ENCODE peak calls at places on chromosomes 2 and 18, in five cellular contexts. One of them, this sample, is unnamed. For H3K4me1, the result is how much of the 10 kb centered on the place peaks cover.

GRCh38 chr2:159521272-159521671 is 95.1 kb downstream of the BAZ2B start:
- DNase-seq in colonic mucosa: no peak
- DNase-seq in tibial artery: no peak
- DNase-seq in H9: no peak
- DNase-seq in cardiac muscle cell: no peak
- DNase-seq in this sample: no peak

GRCh38 chr2:218186355-218186766 is 19.6 kb upstream of the CXCR1 start:
- DNase-seq in colonic mucosa: peak
- DNase-seq in tibial artery: peak
- DNase-seq in H9: peak
- DNase-seq in cardiac muscle cell: peak
- DNase-seq in this sample: peak

GRCh38 chr2:219695145-219695544 is 67.7 kb downstream of the SLC4A3 start:
- DNase-seq in colonic mucosa: no peak
- DNase-seq in tibial artery: no peak
- DNase-seq in H9: no peak
- DNase-seq in cardiac muscle cell: no peak
- DNase-seq in this sample: no peak

GRCh38 chr2:231397928-231398294 is 2.4 kb downstream of the B3GNT7 start:
- DNase-seq in colonic mucosa: peak
- DNase-seq in tibial artery: no peak
- DNase-seq in H9: no peak
- DNase-seq in cardiac muscle cell: no peak
- DNase-seq in this sample: no peak

GRCh38 chr2:216015722-216016464 is 2.5 kb upstream of the MREG start:
- DNase-seq in colonic mucosa: no peak
- DNase-seq in tibial artery: no peak
- DNase-seq in H9: no peak
- DNase-seq in cardiac muscle cell: no peak
- DNase-seq in this sample: no peak

GRCh38 chr2:169469952-169470572 is 9.2 kb upstream of the BBS5 start:
- DNase-seq in colonic mucosa: no peak
- DNase-seq in tibial artery: no peak
- DNase-seq in H9: no peak
- DNase-seq in cardiac muscle cell: no peak
- DNase-seq in this sample: no peak

GRCh38 chr2:240435457-240435954 is at the start of gene GPC1:
- DNase-seq in colonic mucosa: peak
- DNase-seq in tibial artery: peak
- DNase-seq in H9: peak
- DNase-seq in cardiac muscle cell: peak
- DNase-seq in this sample: no peak

GRCh38 chr2:98037666-98038339 is 42.1 kb upstream of the TMEM131 start:
- DNase-seq in colonic mucosa: peak
- DNase-seq in tibial artery: no peak
- DNase-seq in H9: no peak
- DNase-seq in cardiac muscle cell: peak
- DNase-seq in this sample: peak

GRCh38 chr2:20282916-20283592 is 58.1 kb upstream of the SDC1 start:
- DNase-seq in colonic mucosa: no peak
- DNase-seq in tibial artery: no peak
- DNase-seq in H9: no peak
- DNase-seq in cardiac muscle cell: no peak
- DNase-seq in this sample: no peak

GRCh38 chr2:231677632-231678104 is 30.7 kb upstream of the PTMA start:
- DNase-seq in colonic mucosa: peak
- DNase-seq in tibial artery: peak
- DNase-seq in H9: peak
- DNase-seq in cardiac muscle cell: peak
- DNase-seq in this sample: peak

GRCh38 chr18:23487738-23488625 is 15.3 kb upstream of the RMC1 start:
- DNase-seq in colonic mucosa: peak
- DNase-seq in tibial artery: peak
- DNase-seq in H9: no peak
- DNase-seq in cardiac muscle cell: no peak
- DNase-seq in this sample: no peak

GRCh38 chr2:201167546-201167945 is 15.4 kb upstream of the CASP10 start:
- DNase-seq in colonic mucosa: no peak
- DNase-seq in tibial artery: no peak
- DNase-seq in H9: no peak
- DNase-seq in cardiac muscle cell: no peak
- DNase-seq in this sample: no peak

GRCh38 chr2:232643147-232643425 is 9.7 kb downstream of the EFHD1 start:
- DNase-seq in colonic mucosa: no peak
- DNase-seq in tibial artery: no peak
- DNase-seq in H9: no peak
- DNase-seq in cardiac muscle cell: no peak
- DNase-seq in this sample: no peak

GRCh38 chr2:186503827-186504606 is 18.0 kb downstream of the ZC3H15 start:
- DNase-seq in colonic mucosa: no peak
- DNase-seq in tibial artery: no peak
- DNase-seq in H9: no peak
- DNase-seq in cardiac muscle cell: peak
- DNase-seq in this sample: no peak

GRCh38 chr2:206850369-206850768 is 85.0 kb downstream of the FASTKD2 start:
- DNase-seq in colonic mucosa: no peak
- DNase-seq in tibial artery: no peak
- DNase-seq in H9: no peak
- DNase-seq in cardiac muscle cell: no peak
- DNase-seq in this sample: no peak

GRCh38 chr2:152920846-152921245 is 202.4 kb downstream of the ARL6IP6 start:
- DNase-seq in colonic mucosa: no peak
- DNase-seq in tibial artery: no peak
- DNase-seq in H9: no peak
- DNase-seq in cardiac muscle cell: peak
- DNase-seq in this sample: no peak

GRCh38 chr2:23635666-23636340 is 250.8 kb downstream of the KLHL29 start:
- DNase-seq in colonic mucosa: no peak
- DNase-seq in tibial artery: no peak
- DNase-seq in H9: no peak
- DNase-seq in cardiac muscle cell: no peak
- DNase-seq in this sample: no peak

GRCh38 chr2:190137561-190137960 is 75.0 kb upstream of the MSTN start:
- DNase-seq in colonic mucosa: no peak
- DNase-seq in tibial artery: no peak
- DNase-seq in H9: no peak
- DNase-seq in cardiac muscle cell: no peak
- DNase-seq in this sample: no peak

GRCh38 chr2:70685771-70686171 is 82.2 kb downstream of the ADD2 start:
- DNase-seq in colonic mucosa: no peak
- DNase-seq in tibial artery: peak
- DNase-seq in H9: peak
- DNase-seq in cardiac muscle cell: no peak
- DNase-seq in this sample: no peak

GRCh38 chr2:236172238-236172865 is 4.2 kb upstream of the GBX2 start:
- DNase-seq in colonic mucosa: no peak
- DNase-seq in tibial artery: no peak
- DNase-seq in H9: no peak
- DNase-seq in cardiac muscle cell: no peak
- DNase-seq in this sample: no peak

GRCh38 chr2:220814441-220814840 is 757.7 kb downstream of the EPHA4 start:
- DNase-seq in colonic mucosa: no peak
- DNase-seq in tibial artery: no peak
- DNase-seq in H9: no peak
- DNase-seq in cardiac muscle cell: no peak
- DNase-seq in this sample: no peak

GRCh38 chr2:174951746-174952145 is 53.4 kb downstream of the CHN1 start:
- DNase-seq in colonic mucosa: no peak
- DNase-seq in tibial artery: no peak
- DNase-seq in H9: no peak
- DNase-seq in cardiac muscle cell: peak
- DNase-seq in this sample: no peak

GRCh38 chr2:26618611-26619010 is 22.6 kb downstream of the CIB4 start:
- DNase-seq in colonic mucosa: no peak
- DNase-seq in tibial artery: peak
- DNase-seq in H9: peak
- DNase-seq in cardiac muscle cell: no peak
- DNase-seq in this sample: no peak

GRCh38 chr18:9721893-9722515 is 13.9 kb downstream of the RAB31 start:
- DNase-seq in colonic mucosa: no peak
- DNase-seq in tibial artery: no peak
- DNase-seq in H9: no peak
- DNase-seq in cardiac muscle cell: no peak
- DNase-seq in this sample: peak

GRCh38 chr2:36405183-36405582 is 49.6 kb downstream of the CRIM1 start:
- DNase-seq in colonic mucosa: no peak
- DNase-seq in tibial artery: no peak
- DNase-seq in H9: no peak
- DNase-seq in cardiac muscle cell: no peak
- DNase-seq in this sample: no peak

GRCh38 chr18:77635441-77635840 is 385.8 kb downstream of the GALR1 start:
- DNase-seq in colonic mucosa: no peak
- DNase-seq in tibial artery: no peak
- DNase-seq in H9: no peak
- DNase-seq in cardiac muscle cell: no peak
- DNase-seq in this sample: no peak

GRCh38 chr2:42102606-42103450 is 55.0 kb downstream of the PKDCC start:
- DNase-seq in colonic mucosa: peak
- DNase-seq in tibial artery: peak
- DNase-seq in H9: peak
- DNase-seq in cardiac muscle cell: peak
- DNase-seq in this sample: no peak

GRCh38 chr18:44627245-44627644 is 53.4 kb upstream of the SETBP1 start:
- DNase-seq in colonic mucosa: no peak
- DNase-seq in tibial artery: no peak
- DNase-seq in H9: no peak
- DNase-seq in cardiac muscle cell: no peak
- DNase-seq in this sample: no peak

GRCh38 chr2:229851870-229852269 is 69.9 kb downstream of the TRIP12 start:
- DNase-seq in colonic mucosa: no peak
- DNase-seq in tibial artery: no peak
- DNase-seq in H9: no peak
- DNase-seq in cardiac muscle cell: no peak
- DNase-seq in this sample: no peak

GRCh38 chr2:218406949-218407703 is 7.5 kb downstream of the CTDSP1 start:
- DNase-seq in colonic mucosa: peak
- DNase-seq in tibial artery: peak
- DNase-seq in H9: peak
- DNase-seq in cardiac muscle cell: no peak
- DNase-seq in this sample: peak

GRCh38 chr2:201618744-201619654 is 24.3 kb downstream of the TMEM237 start:
- DNase-seq in colonic mucosa: peak
- DNase-seq in tibial artery: peak
- DNase-seq in H9: peak
- DNase-seq in cardiac muscle cell: no peak
- DNase-seq in this sample: peak

GRCh38 chr2:234335676-234336228 is 161.1 kb downstream of the ARL4C start:
- DNase-seq in colonic mucosa: peak
- DNase-seq in tibial artery: peak
- DNase-seq in H9: no peak
- DNase-seq in cardiac muscle cell: peak
- DNase-seq in this sample: peak

GRCh38 chr2:223576873-223577272 is 25.3 kb downstream of the SCG2 start:
- DNase-seq in colonic mucosa: no peak
- DNase-seq in tibial artery: no peak
- DNase-seq in H9: no peak
- DNase-seq in cardiac muscle cell: no peak
- DNase-seq in this sample: peak

GRCh38 chr2:222213084-222213483 is 85.7 kb downstream of the PAX3 start:
- DNase-seq in colonic mucosa: no peak
- DNase-seq in tibial artery: no peak
- DNase-seq in H9: no peak
- DNase-seq in cardiac muscle cell: peak
- DNase-seq in this sample: no peak
- H3K4me1 ChIP-seq in colonic mucosa: under half
- H3K4me1 ChIP-seq in tibial artery: under half
- H3K4me1 ChIP-seq in H9: under half
- H3K4me1 ChIP-seq in cardiac muscle cell: under half
- H3K4me1 ChIP-seq in this sample: under half

DNA sequence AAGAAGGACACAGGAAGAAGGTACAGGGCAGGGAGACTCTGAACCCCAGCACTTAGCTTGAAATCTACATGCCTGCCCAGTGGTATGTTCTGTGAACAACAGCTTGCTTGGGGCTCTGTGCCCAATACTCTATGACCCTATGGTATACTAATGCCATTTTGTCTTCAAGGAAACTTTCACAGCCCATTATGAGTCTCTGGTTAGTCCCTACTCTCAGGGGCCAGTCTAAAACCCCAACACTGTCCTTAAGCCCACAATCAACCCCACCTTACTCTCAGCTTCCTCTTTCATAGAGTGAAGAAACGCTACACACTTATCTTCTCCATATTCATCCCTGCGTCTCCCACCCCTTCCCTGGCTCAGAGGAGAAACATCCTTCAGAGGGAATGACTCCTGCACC is 16.0 kb downstream of the NEB start:
- DNase-seq in colonic mucosa: no peak
- DNase-seq in tibial artery: no peak
- DNase-seq in H9: no peak
- DNase-seq in cardiac muscle cell: no peak
- DNase-seq in this sample: no peak
- H3K4me1 ChIP-seq in colonic mucosa: under half
- H3K4me1 ChIP-seq in tibial artery: under half
- H3K4me1 ChIP-seq in H9: under half
- H3K4me1 ChIP-seq in cardiac muscle cell: under half
- H3K4me1 ChIP-seq in this sample: under half

DNA sequence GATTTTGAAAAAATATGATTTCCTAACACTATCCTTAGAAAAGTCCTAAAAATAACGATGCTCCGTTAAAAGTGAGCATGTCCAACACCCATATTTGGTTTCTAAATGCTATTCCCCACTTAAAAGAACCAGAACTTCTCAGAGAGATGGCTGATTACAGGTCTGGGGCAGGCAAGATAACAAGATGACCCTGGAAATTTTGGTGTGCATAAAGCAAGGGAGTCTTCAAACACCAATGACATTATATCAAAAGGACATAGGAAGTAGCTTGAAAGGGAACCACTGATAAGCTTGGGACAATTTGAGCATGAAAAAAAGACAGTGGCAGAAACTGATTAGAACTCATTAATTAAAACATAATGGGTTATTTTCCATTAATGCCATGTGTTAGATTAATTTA is 17.9 kb downstream of the STK17B start:
- DNase-seq in colonic mucosa: no peak
- DNase-seq in tibial artery: no peak
- DNase-seq in H9: no peak
- DNase-seq in cardiac muscle cell: no peak
- DNase-seq in this sample: no peak
- H3K4me1 ChIP-seq in colonic mucosa: under half
- H3K4me1 ChIP-seq in tibial artery: under half
- H3K4me1 ChIP-seq in H9: under half
- H3K4me1 ChIP-seq in cardiac muscle cell: under half
- H3K4me1 ChIP-seq in this sample: under half

DNA sequence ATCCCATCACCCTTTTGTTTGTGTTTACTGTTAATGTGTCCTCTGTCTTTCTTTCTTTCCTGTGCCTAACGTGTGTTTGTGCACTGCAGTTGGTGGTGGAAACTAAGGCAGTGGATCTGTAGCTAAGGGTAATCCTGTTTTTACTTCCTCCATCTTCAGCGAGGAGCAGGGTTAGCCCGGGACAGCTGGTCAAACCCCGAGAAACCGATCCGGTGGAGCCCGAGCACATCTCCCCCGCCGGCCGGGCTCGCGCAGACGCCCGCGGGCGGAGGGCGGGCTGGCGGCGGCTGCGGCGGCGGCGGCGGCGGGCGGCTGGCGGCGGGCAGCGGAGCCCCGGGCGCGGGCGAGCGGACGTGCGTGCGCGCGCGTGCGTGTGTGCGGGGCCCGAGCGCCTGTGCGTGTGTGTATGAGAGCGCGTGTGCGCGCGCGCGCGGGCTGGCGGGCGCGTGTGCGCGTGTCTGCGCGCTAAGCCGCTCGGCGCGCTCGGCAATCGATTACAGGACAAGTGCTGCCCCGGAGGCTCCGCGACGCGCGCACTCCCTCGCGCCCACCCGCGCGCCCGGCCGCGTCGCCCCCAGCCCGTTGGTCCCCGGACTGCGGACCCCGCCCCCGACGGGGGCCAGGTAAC is at the start of gene IKZF2:
- DNase-seq in colonic mucosa: peak
- DNase-seq in tibial artery: peak
- DNase-seq in H9: peak
- DNase-seq in cardiac muscle cell: peak
- DNase-seq in this sample: peak
- H3K4me1 ChIP-seq in colonic mucosa: under half
- H3K4me1 ChIP-seq in tibial artery: under half
- H3K4me1 ChIP-seq in H9: under half
- H3K4me1 ChIP-seq in cardiac muscle cell: under half
- H3K4me1 ChIP-seq in this sample: under half

This sample was measured in right atrium auricular region.